ENCODE peak calls at places on chromosomes 13 and 19, in five cellular contexts. Y, D, X, B and A are unnamed samples.

GRCh38 chr13:26295812-26296211 is 41.9 kb downstream of the CDK8 start:
- DNase-seq in D (no peak), Y (no peak), X (no peak), B (no peak), A (no peak)

GRCh38 chr19:30936276-30936675 is 413.0 kb downstream of the TSHZ3 start:
- DNase-seq in D (no peak), B (no peak), Y (peak), X (no peak), A (no peak)

GRCh38 chr19:15293751-15294505 is 38.4 kb downstream of the BRD4 start:
- DNase-seq in X (no peak), B (no peak), Y (no peak), D (no peak), A (no peak)

GRCh38 chr19:45154064-45154827 is 6.5 kb downstream of the NKPD1 start:
- DNase-seq in B (no peak), X (peak), Y (no peak), D (peak), A (peak)

GRCh38 chr19:30029721-30030510 is 87.9 kb downstream of the URI1 start:
- DNase-seq in X (no peak), D (peak), Y (no peak), B (no peak), A (no peak)

GRCh38 chr19:46859637-46860124 is 1.1 kb upstream of the ARHGAP35 start:
- DNase-seq in B (no peak), X (no peak), Y (peak), D (no peak), A (peak)

GRCh38 chr19:53537523-53538377 is at the start of gene ZNF331:
- DNase-seq in D (peak), Y (peak), B (peak), X (peak), A (no peak)

GRCh38 chr19:45817725-45818301 is 2.7 kb upstream of the RSPH6A start:
- DNase-seq in B (no peak), D (no peak), Y (no peak), X (no peak), A (no peak)

GRCh38 chr19:1590641-1591397 is 1.8 kb downstream of the MBD3 start:
- DNase-seq in Y (no peak), D (no peak), B (no peak), X (peak), A (peak)

GRCh38 chr19:38538386-38538785 is 79.4 kb downstream of the MAP4K1 start:
- DNase-seq in D (no peak), B (no peak), Y (no peak), X (no peak), A (no peak)

GRCh38 chr13:95614641-95615245 is 29.8 kb downstream of the DZIP1 start:
- DNase-seq in X (no peak), B (no peak), D (no peak), Y (no peak), A (no peak)

GRCh38 chr13:44236370-44236769 is 137.3 kb upstream of the SERP2 start:
- DNase-seq in Y (no peak), D (no peak), X (no peak), B (no peak), A (no peak)

GRCh38 chr19:8308891-8309291 is 733 bp upstream of the CD320 start:
- DNase-seq in Y (no peak), B (no peak), X (no peak), D (no peak), A (no peak)

GRCh38 chr13:41356788-41357187 is 45.7 kb downstream of the NAA16 start:
- DNase-seq in B (no peak), X (no peak), Y (no peak), D (no peak), A (no peak)

GRCh38 chr13:98460519-98460918 is 116.4 kb downstream of the STK24 start:
- DNase-seq in B (no peak), Y (no peak), D (no peak), X (peak), A (no peak)

GRCh38 chr13:36555151-36555986 is 118.5 kb upstream of the SERTM1 start:
- DNase-seq in D (no peak), B (no peak), X (no peak), Y (no peak), A (no peak)

GRCh38 chr13:30409911-30410704 is 12.2 kb upstream of the UBE2L5 start:
- DNase-seq in X (peak), D (no peak), Y (no peak), B (no peak), A (peak)

GRCh38 chr13:80224468-80224867 is 116.5 kb downstream of the SPRY2 start:
- DNase-seq in D (peak), B (no peak), Y (no peak), X (no peak), A (no peak)

GRCh38 chr13:42486711-42487198 is 87.2 kb upstream of the TNFSF11 start:
- DNase-seq in X (peak), B (no peak), D (peak), Y (no peak), A (no peak)

GRCh38 chr19:34316741-34317241 is 48.2 kb upstream of the GPI start:
- DNase-seq in Y (no peak), X (no peak), B (no peak), D (peak), A (no peak)

GRCh38 chr19:54062643-54063042 is 1.1 kb downstream of the VSTM1 start:
- DNase-seq in Y (peak), X (no peak), D (no peak), B (no peak), A (no peak)

GRCh38 chr19:50820549-50821247 is 2.9 kb downstream of the KLK1 start:
- DNase-seq in Y (no peak), D (no peak), B (no peak), X (no peak), A (no peak)

GRCh38 chr13:30148171-30148754 is 159.1 kb downstream of the KATNAL1 start:
- DNase-seq in X (no peak), Y (no peak), D (no peak), B (no peak), A (no peak)

GRCh38 chr19:47561440-47562045 is 11.4 kb downstream of the ZNF541 start:
- DNase-seq in X (no peak), B (no peak), Y (no peak), D (no peak), A (no peak)

GRCh38 chr19:48625891-48626327 is 6.6 kb downstream of the SPHK2 start:
- DNase-seq in X (no peak), B (no peak), D (no peak), Y (no peak), A (no peak)

GRCh38 chr19:3968556-3969434 is 2.1 kb downstream of the DAPK3 start:
- DNase-seq in X (peak), Y (peak), D (peak), B (no peak), A (peak)

GRCh38 chr13:109154146-109154545 is 524.7 kb downstream of the MYO16 start:
- DNase-seq in X (no peak), B (no peak), D (no peak), Y (no peak), A (no peak)

GRCh38 chr13:76848596-76848995 is 37.6 kb downstream of the KCTD12 start:
- DNase-seq in Y (peak), B (no peak), D (no peak), X (peak), A (no peak)

GRCh38 chr13:107999751-108000150 is 215.6 kb downstream of the LIG4 start:
- DNase-seq in Y (no peak), X (no peak), D (no peak), B (no peak), A (no peak)

GRCh38 chr13:28958018-28958417 is 137.9 kb downstream of the MTUS2 start:
- DNase-seq in B (no peak), D (no peak), X (no peak), Y (no peak), A (no peak)

GRCh38 chr19:28377077-28377476 is 835.9 kb downstream of the UQCRFS1 start:
- DNase-seq in X (no peak), B (no peak), Y (no peak), D (no peak), A (peak)

GRCh38 chr13:72341904-72342303 is 385.5 kb downstream of the MZT1 start:
- DNase-seq in X (no peak), B (no peak), D (no peak), Y (no peak), A (no peak)

GRCh38 chr13:93364166-93364565 is 137.6 kb downstream of the GPC6 start:
- DNase-seq in D (peak), B (no peak), X (no peak), Y (no peak), A (no peak)

GRCh38 chr13:42876270-42876714 is 94.9 kb downstream of the FAM216B start:
- DNase-seq in B (no peak), Y (no peak), X (no peak), D (no peak), A (no peak)